ENCODE peak calls at places on chromosome X, in seven cellular contexts. P is cardiac muscle cell, S is heart right ventricle, K is stomach, C is mesenchymal stem cell, Q is ovary, W is endothelial cell of umbilical vein. R is an unnamed sample.

GRCh38 chrX:130974323-130974722 is 71.3 kb upstream of the ENOX2 start:
- DNase-seq in P (no peak), S (no peak), K (no peak), C (peak; percentile 18), Q (no peak), W (no peak), R (no peak)

GRCh38 chrX:103503163-103503852 is 16.0 kb downstream of the RAB40A start:
- DNase-seq in P (no peak), S (no peak), K (no peak), C (no peak), Q (no peak), W (no peak), R (no peak)

GRCh38 chrX:71378752-71379151 is 12.6 kb downstream of the TAF1 start:
- DNase-seq in P (no peak), S (no peak), K (no peak), C (no peak), Q (no peak), W (peak; percentile 68), R (no peak)

GRCh38 chrX:14032383-14032782 is 2.7 kb upstream of the GEMIN8 start:
- DNase-seq in P (peak; percentile 63), S (peak; percentile 38), K (peak; percentile 53), C (peak; percentile 47), Q (no peak), W (peak; percentile 36), R (no peak)

GRCh38 chrX:102745513-102746133 is 25.1 kb downstream of the GPRASP3 start:
- DNase-seq in P (peak; percentile 19), S (no peak), K (no peak), C (peak; percentile 4), Q (peak; percentile 59), W (no peak), R (peak; percentile 64)

GRCh38 chrX:78024349-78025108 is 55.1 kb upstream of the PGAM4 start:
- DNase-seq in P (no peak), S (no peak), K (peak; percentile 71), C (peak; percentile 2), Q (no peak), W (peak; percentile 16), R (no peak)

GRCh38 chrX:20116575-20117240 is at the start of gene MAP7D2:
- DNase-seq in P (peak; percentile 6), S (no peak), K (no peak), C (no peak), Q (no peak), W (no peak), R (no peak)

GRCh38 chrX:15816886-15817285 is 26.6 kb downstream of the ZRSR2 start:
- DNase-seq in P (peak; percentile 74), S (no peak), K (no peak), C (peak; percentile 74), Q (no peak), W (no peak), R (no peak)

GRCh38 chrX:80432863-80433262 is 12.6 kb downstream of the TENT5D start:
- DNase-seq in P (no peak), S (no peak), K (no peak), C (no peak), Q (no peak), W (no peak), R (no peak)

GRCh38 chrX:52608961-52609360 is 45.7 kb downstream of the SSX7 start:
- DNase-seq in P (no peak), S (no peak), K (no peak), C (no peak), Q (no peak), W (no peak), R (no peak)

GRCh38 chrX:137187540-137187939 is 153.7 kb upstream of the GPR101 start:
- DNase-seq in P (no peak), S (no peak), K (no peak), C (no peak), Q (no peak), W (no peak), R (no peak)

GRCh38 chrX:53223068-53223693 is 1.8 kb downstream of the KDM5C start:
- DNase-seq in P (peak; percentile 3), S (no peak), K (no peak), C (no peak), Q (no peak), W (no peak), R (no peak)

GRCh38 chrX:96689951-96690350 is 5.3 kb downstream of the DIAPH2 start:
- DNase-seq in P (no peak), S (no peak), K (no peak), C (no peak), Q (no peak), W (no peak), R (no peak)

GRCh38 chrX:51798701-51799100 is 55.5 kb downstream of the GSPT2 start:
- DNase-seq in P (no peak), S (no peak), K (no peak), C (no peak), Q (no peak), W (no peak), R (no peak)

GRCh38 chrX:46333550-46333949 is 211.7 kb downstream of the ZNF674 start:
- DNase-seq in P (no peak), S (no peak), K (no peak), C (no peak), Q (no peak), W (no peak), R (no peak)

GRCh38 chrX:150898343-150899190 is at the start of gene CD99L2:
- DNase-seq in P (peak; percentile 89), S (peak; percentile 87), K (peak; percentile 92), C (peak; percentile 84), Q (peak; percentile 92), W (peak; percentile 80), R (peak; percentile 92)

GRCh38 chrX:11953615-11954014 is 184.7 kb upstream of the FRMPD4 start:
- DNase-seq in P (no peak), S (no peak), K (no peak), C (peak; percentile 92), Q (no peak), W (no peak), R (no peak)

GRCh38 chrX:8743126-8743732 is 11.3 kb upstream of the ANOS1 start:
- DNase-seq in P (peak; percentile 78), S (peak; percentile 17), K (peak; percentile 80), C (peak; percentile 32), Q (peak; percentile 49), W (peak; percentile 26), R (no peak)

GRCh38 chrX:136577562-136577961 is 45.5 kb downstream of the VGLL1 start:
- DNase-seq in P (peak; percentile 54), S (peak; percentile 29), K (peak; percentile 54), C (peak; percentile 26), Q (peak; percentile 70), W (peak; percentile 36), R (peak; percentile 77)

GRCh38 chrX:1391707-1392375 is at the start of gene SLC25A6:
- DNase-seq in P (peak; percentile 99), S (peak; percentile 99), K (peak; percentile 99), C (peak; percentile 96), Q (peak; percentile 100), W (peak; percentile 99), R (peak; percentile 99)

GRCh38 chrX:2697306-2697705 is 6.2 kb downstream of the CD99 start:
- DNase-seq in P (no peak), S (no peak), K (no peak), C (peak; percentile 44), Q (no peak), W (no peak), R (no peak)

GRCh38 chrX:10629905-10630304 is 9.5 kb upstream of the MID1 start:
- DNase-seq in P (no peak), S (no peak), K (no peak), C (no peak), Q (no peak), W (no peak), R (no peak)

GRCh38 chrX:20620301-20620700 is 353.6 kb upstream of the RPS6KA3 start:
- DNase-seq in P (no peak), S (no peak), K (no peak), C (no peak), Q (no peak), W (no peak), R (no peak)

GRCh38 chrX:53483838-53484420 is 49.8 kb upstream of the HSD17B10 start:
- DNase-seq in P (no peak), S (no peak), K (no peak), C (peak; percentile 5), Q (no peak), W (no peak), R (no peak)

GRCh38 chrX:33156152-33156726 is 55.1 kb downstream of the DMD start:
- DNase-seq in P (no peak), S (no peak), K (no peak), C (peak; percentile 2), Q (no peak), W (no peak), R (no peak)

GRCh38 chrX:76915836-76916235 is 488.3 kb downstream of the MAGEE1 start:
- DNase-seq in P (no peak), S (no peak), K (no peak), C (no peak), Q (no peak), W (no peak), R (no peak)
- H3K27ac ChIP-seq in P (no peak overlapping the region), S (no peak overlapping the region), K (no peak overlapping the region), C (no peak overlapping the region), Q (no peak overlapping the region), W (no peak overlapping the region), R (no peak overlapping the region)

DNA sequence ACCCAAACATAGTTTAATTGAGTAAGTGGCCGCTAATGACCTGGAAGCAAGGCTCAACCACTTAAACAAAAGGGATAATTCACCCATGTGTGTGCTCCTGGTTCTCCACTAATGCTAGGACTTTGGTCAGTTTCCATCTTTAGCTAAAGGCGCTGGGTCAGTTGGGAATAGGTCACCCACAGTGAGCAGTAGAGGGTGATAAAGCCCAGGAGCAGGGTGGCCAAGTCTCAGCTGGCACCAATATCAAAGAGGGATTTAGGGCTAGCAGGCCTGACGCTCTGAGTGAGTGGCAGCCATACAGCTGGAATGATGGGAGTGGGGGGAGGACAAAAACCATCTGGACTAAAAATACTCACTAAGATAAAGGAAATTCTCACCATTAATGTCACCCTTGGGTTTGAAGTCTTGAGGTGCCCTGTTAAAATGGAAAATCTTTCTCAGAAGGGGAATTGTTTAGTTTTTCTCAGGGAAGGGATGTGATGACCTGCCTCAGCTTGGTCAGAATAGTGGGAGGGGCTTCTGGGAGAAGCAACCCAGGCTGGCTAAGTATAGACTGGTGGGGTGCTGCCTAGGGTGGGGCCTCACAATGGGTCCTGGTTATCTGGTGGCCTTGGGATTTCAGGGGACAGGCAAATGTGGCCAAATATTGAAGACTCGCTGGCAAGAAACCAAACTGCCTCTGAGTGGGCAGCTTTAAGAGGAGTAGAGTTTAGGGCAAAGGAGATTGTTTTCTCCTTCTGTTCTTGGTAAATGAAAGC is 47.1 kb downstream of the TSC22D3 start:
- DNase-seq in P (no peak), S (no peak), K (no peak), C (peak; percentile 67), Q (no peak), W (no peak), R (no peak)
- H3K27ac ChIP-seq in P (peak overlapping the region; percentile 79), S (peak overlapping the region; percentile 73), K (peak overlapping the region; percentile 64), C (no peak overlapping the region), Q (peak overlapping the region; percentile 75), W (no peak overlapping the region), R (peak overlapping the region; percentile 83)

GRCh38 chrX:48890934-48891401 is 6.6 kb downstream of the TIMM17B start:
- DNase-seq in P (peak; percentile 58), S (no peak), K (no peak), C (no peak), Q (no peak), W (no peak), R (no peak)
- H3K27ac ChIP-seq in P (peak overlapping the region; percentile 51), S (peak overlapping the region; percentile 74), K (peak overlapping the region; percentile 75), C (no peak overlapping the region), Q (peak overlapping the region; percentile 87), W (no peak overlapping the region), R (peak overlapping the region; percentile 85)

DNA sequence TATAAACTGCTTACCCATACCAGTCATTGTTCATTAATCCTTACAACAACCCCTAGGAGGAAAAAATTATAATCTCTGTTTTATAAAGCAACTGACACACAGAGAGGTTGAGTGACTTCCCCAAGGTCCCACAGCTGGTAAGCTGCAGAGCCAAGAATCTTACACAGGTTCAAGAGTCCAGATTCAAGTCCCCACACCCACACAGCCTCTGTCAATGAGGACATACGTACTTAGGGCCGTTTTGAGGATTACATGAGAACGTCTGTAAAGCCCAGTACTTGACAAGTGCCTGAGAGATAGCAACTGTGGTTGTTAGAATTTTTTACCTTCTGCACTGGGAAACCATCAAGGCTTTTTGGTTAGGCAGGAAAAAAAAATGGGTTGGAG is 556 bp upstream of the SLC25A43 start:
- DNase-seq in P (no peak), S (no peak), K (no peak), C (peak; percentile 24), Q (no peak), W (no peak), R (no peak)
- H3K27ac ChIP-seq in P (no peak overlapping the region), S (peak overlapping the region; percentile 84), K (peak overlapping the region; percentile 80), C (no peak overlapping the region), Q (peak overlapping the region; percentile 89), W (no peak overlapping the region), R (peak overlapping the region; percentile 81)